ENCODE peak calls at places on chromosome 1, in nine cellular contexts. One of them, this sample, is unnamed.

GRCh38 chr1:201149400-201149799 is 4.9 kb downstream of the TMEM9 start:
- DNase-seq in GM04504: no peak
- DNase-seq in NCI-H2029 treated with DMSO at 0.1 percent for 48 hours: no peak
- DNase-seq in NCI-H2081: peak
- DNase-seq in activated CD8-positive, alpha-beta T cell treated with anti-CD3 and anti-CD28 coated beads for 36 hours: peak
- DNase-seq in NCI-H526: no peak
- DNase-seq in activated gamma-delta T cell treated with Interleukin-2 at 50 U/mL for 16 hours: no peak
- DNase-seq in fibroblast of mammary gland: peak
- DNase-seq in activated naive CD8-positive, alpha-beta T cell treated with anti-CD3 and anti-CD28 coated beads, Interleukin-2, amount 50 U/mL, for 24 hours: no peak
- DNase-seq in this sample: peak

GRCh38 chr1:48047116-48047515 is 49.9 kb upstream of the TRABD2B start:
- DNase-seq in activated gamma-delta T cell treated with Interleukin-2 at 50 U/mL for 16 hours: no peak
- DNase-seq in NCI-H2029 treated with DMSO at 0.1 percent for 48 hours: no peak
- DNase-seq in fibroblast of mammary gland: no peak
- DNase-seq in activated CD8-positive, alpha-beta T cell treated with anti-CD3 and anti-CD28 coated beads for 36 hours: no peak
- DNase-seq in activated naive CD8-positive, alpha-beta T cell treated with anti-CD3 and anti-CD28 coated beads, Interleukin-2, amount 50 U/mL, for 24 hours: no peak
- DNase-seq in NCI-H2081: no peak
- DNase-seq in GM04504: no peak
- DNase-seq in NCI-H526: no peak
- DNase-seq in this sample: no peak

GRCh38 chr1:181101581-181102226 is 13.2 kb downstream of the IER5 start:
- DNase-seq in fibroblast of mammary gland: peak
- DNase-seq in activated CD8-positive, alpha-beta T cell treated with anti-CD3 and anti-CD28 coated beads for 36 hours: no peak
- DNase-seq in NCI-H526: peak
- DNase-seq in activated gamma-delta T cell treated with Interleukin-2 at 50 U/mL for 16 hours: no peak
- DNase-seq in NCI-H2081: peak
- DNase-seq in activated naive CD8-positive, alpha-beta T cell treated with anti-CD3 and anti-CD28 coated beads, Interleukin-2, amount 50 U/mL, for 24 hours: no peak
- DNase-seq in NCI-H2029 treated with DMSO at 0.1 percent for 48 hours: peak
- DNase-seq in GM04504: no peak
- DNase-seq in this sample: no peak

GRCh38 chr1:24567792-24568388 is 12.0 kb downstream of the NCMAP start:
- DNase-seq in NCI-H2029 treated with DMSO at 0.1 percent for 48 hours: no peak
- DNase-seq in activated CD8-positive, alpha-beta T cell treated with anti-CD3 and anti-CD28 coated beads for 36 hours: no peak
- DNase-seq in fibroblast of mammary gland: no peak
- DNase-seq in NCI-H526: peak
- DNase-seq in NCI-H2081: no peak
- DNase-seq in activated gamma-delta T cell treated with Interleukin-2 at 50 U/mL for 16 hours: no peak
- DNase-seq in activated naive CD8-positive, alpha-beta T cell treated with anti-CD3 and anti-CD28 coated beads, Interleukin-2, amount 50 U/mL, for 24 hours: no peak
- DNase-seq in GM04504: no peak
- DNase-seq in this sample: no peak

GRCh38 chr1:163980391-163980790 is 578.6 kb upstream of the PBX1 start:
- DNase-seq in NCI-H526: peak
- DNase-seq in NCI-H2081: peak
- DNase-seq in fibroblast of mammary gland: no peak
- DNase-seq in GM04504: no peak
- DNase-seq in activated naive CD8-positive, alpha-beta T cell treated with anti-CD3 and anti-CD28 coated beads, Interleukin-2, amount 50 U/mL, for 24 hours: no peak
- DNase-seq in activated CD8-positive, alpha-beta T cell treated with anti-CD3 and anti-CD28 coated beads for 36 hours: no peak
- DNase-seq in activated gamma-delta T cell treated with Interleukin-2 at 50 U/mL for 16 hours: no peak
- DNase-seq in NCI-H2029 treated with DMSO at 0.1 percent for 48 hours: peak
- DNase-seq in this sample: no peak

GRCh38 chr1:75529488-75529887 is 81.4 kb downstream of the SLC44A5 start:
- DNase-seq in activated CD8-positive, alpha-beta T cell treated with anti-CD3 and anti-CD28 coated beads for 36 hours: no peak
- DNase-seq in activated naive CD8-positive, alpha-beta T cell treated with anti-CD3 and anti-CD28 coated beads, Interleukin-2, amount 50 U/mL, for 24 hours: no peak
- DNase-seq in NCI-H526: no peak
- DNase-seq in NCI-H2029 treated with DMSO at 0.1 percent for 48 hours: no peak
- DNase-seq in NCI-H2081: no peak
- DNase-seq in GM04504: no peak
- DNase-seq in activated gamma-delta T cell treated with Interleukin-2 at 50 U/mL for 16 hours: no peak
- DNase-seq in fibroblast of mammary gland: no peak
- DNase-seq in this sample: no peak

GRCh38 chr1:184824716-184825323 is 70.2 kb upstream of the EDEM3 start:
- DNase-seq in activated naive CD8-positive, alpha-beta T cell treated with anti-CD3 and anti-CD28 coated beads, Interleukin-2, amount 50 U/mL, for 24 hours: no peak
- DNase-seq in activated gamma-delta T cell treated with Interleukin-2 at 50 U/mL for 16 hours: no peak
- DNase-seq in NCI-H2081: no peak
- DNase-seq in NCI-H2029 treated with DMSO at 0.1 percent for 48 hours: no peak
- DNase-seq in activated CD8-positive, alpha-beta T cell treated with anti-CD3 and anti-CD28 coated beads for 36 hours: no peak
- DNase-seq in GM04504: no peak
- DNase-seq in fibroblast of mammary gland: no peak
- DNase-seq in NCI-H526: no peak
- DNase-seq in this sample: no peak

GRCh38 chr1:200217703-200218102 is 190.2 kb downstream of the NR5A2 start:
- DNase-seq in NCI-H526: no peak
- DNase-seq in fibroblast of mammary gland: no peak
- DNase-seq in NCI-H2081: no peak
- DNase-seq in NCI-H2029 treated with DMSO at 0.1 percent for 48 hours: no peak
- DNase-seq in activated CD8-positive, alpha-beta T cell treated with anti-CD3 and anti-CD28 coated beads for 36 hours: peak
- DNase-seq in activated naive CD8-positive, alpha-beta T cell treated with anti-CD3 and anti-CD28 coated beads, Interleukin-2, amount 50 U/mL, for 24 hours: no peak
- DNase-seq in activated gamma-delta T cell treated with Interleukin-2 at 50 U/mL for 16 hours: no peak
- DNase-seq in GM04504: no peak
- DNase-seq in this sample: no peak

GRCh38 chr1:216055004-216055403 is 368.2 kb downstream of the USH2A start:
- DNase-seq in NCI-H526: no peak
- DNase-seq in activated CD8-positive, alpha-beta T cell treated with anti-CD3 and anti-CD28 coated beads for 36 hours: no peak
- DNase-seq in activated naive CD8-positive, alpha-beta T cell treated with anti-CD3 and anti-CD28 coated beads, Interleukin-2, amount 50 U/mL, for 24 hours: no peak
- DNase-seq in NCI-H2029 treated with DMSO at 0.1 percent for 48 hours: no peak
- DNase-seq in activated gamma-delta T cell treated with Interleukin-2 at 50 U/mL for 16 hours: no peak
- DNase-seq in NCI-H2081: no peak
- DNase-seq in fibroblast of mammary gland: no peak
- DNase-seq in GM04504: no peak
- DNase-seq in this sample: no peak

GRCh38 chr1:150560576-150560975 is 11.4 kb downstream of the ADAMTSL4 start:
- DNase-seq in activated CD8-positive, alpha-beta T cell treated with anti-CD3 and anti-CD28 coated beads for 36 hours: no peak
- DNase-seq in NCI-H2081: no peak
- DNase-seq in GM04504: no peak
- DNase-seq in NCI-H526: no peak
- DNase-seq in activated gamma-delta T cell treated with Interleukin-2 at 50 U/mL for 16 hours: no peak
- DNase-seq in fibroblast of mammary gland: no peak
- DNase-seq in activated naive CD8-positive, alpha-beta T cell treated with anti-CD3 and anti-CD28 coated beads, Interleukin-2, amount 50 U/mL, for 24 hours: no peak
- DNase-seq in NCI-H2029 treated with DMSO at 0.1 percent for 48 hours: no peak
- DNase-seq in this sample: no peak